ENCODE peak calls at places on chromosomes 5 and 9, in nine cellular contexts. One of them, this sample, is unnamed.

GRCh38 chr9:19660019-19660418 is 128.8 kb downstream of the SLC24A2 start:
- DNase-seq in GM12878: no peak
- DNase-seq in ovary: no peak
- DNase-seq in NB4: no peak
- DNase-seq in IMR-90: no peak
- DNase-seq in A549: no peak
- DNase-seq in HCT116: no peak
- DNase-seq in upper lobe of left lung: no peak
- DNase-seq in prostate gland: no peak
- DNase-seq in this sample: no peak

GRCh38 chr9:70049236-70049635 is 5.6 kb downstream of the MAMDC2 start:
- DNase-seq in ovary: peak; percentile 84
- DNase-seq in NB4: no peak
- DNase-seq in GM12878: no peak
- DNase-seq in IMR-90: peak; percentile 79
- DNase-seq in A549: no peak
- DNase-seq in upper lobe of left lung: peak; percentile 49
- DNase-seq in prostate gland: peak; percentile 17
- DNase-seq in HCT116: no peak
- DNase-seq in this sample: peak; percentile 90

GRCh38 chr5:142872795-142873194 is 102.6 kb downstream of the ARHGAP26 start:
- DNase-seq in ovary: no peak
- DNase-seq in HCT116: peak; percentile 42
- DNase-seq in A549: no peak
- DNase-seq in GM12878: no peak
- DNase-seq in prostate gland: no peak
- DNase-seq in NB4: no peak
- DNase-seq in upper lobe of left lung: peak; percentile 58
- DNase-seq in IMR-90: peak; percentile 65
- DNase-seq in this sample: no peak

GRCh38 chr9:27371382-27371781 is 74.4 kb upstream of the EQTN start:
- DNase-seq in A549: peak; percentile 41
- DNase-seq in ovary: no peak
- DNase-seq in prostate gland: no peak
- DNase-seq in GM12878: no peak
- DNase-seq in NB4: no peak
- DNase-seq in HCT116: peak; percentile 22
- DNase-seq in upper lobe of left lung: no peak
- DNase-seq in IMR-90: no peak
- DNase-seq in this sample: no peak

GRCh38 chr5:16937023-16937379 is 913 bp upstream of the MYO10 start:
- DNase-seq in HCT116: no peak
- DNase-seq in GM12878: no peak
- DNase-seq in ovary: no peak
- DNase-seq in IMR-90: no peak
- DNase-seq in upper lobe of left lung: peak; percentile 58
- DNase-seq in A549: no peak
- DNase-seq in prostate gland: peak; percentile 73
- DNase-seq in NB4: no peak
- DNase-seq in this sample: no peak

GRCh38 chr5:158387499-158387898 is 528.6 kb upstream of the CLINT1 start:
- DNase-seq in IMR-90: no peak
- DNase-seq in A549: no peak
- DNase-seq in NB4: no peak
- DNase-seq in HCT116: no peak
- DNase-seq in upper lobe of left lung: no peak
- DNase-seq in prostate gland: no peak
- DNase-seq in ovary: no peak
- DNase-seq in GM12878: no peak
- DNase-seq in this sample: no peak

GRCh38 chr5:132230871-132231270 is 3.2 kb upstream of the P4HA2 start:
- DNase-seq in NB4: no peak
- DNase-seq in A549: no peak
- DNase-seq in upper lobe of left lung: no peak
- DNase-seq in GM12878: no peak
- DNase-seq in HCT116: no peak
- DNase-seq in IMR-90: no peak
- DNase-seq in prostate gland: no peak
- DNase-seq in ovary: peak; percentile 1
- DNase-seq in this sample: no peak

GRCh38 chr9:115008536-115008935 is 78.1 kb upstream of the TNFSF8 start:
- DNase-seq in A549: peak; percentile 33
- DNase-seq in IMR-90: peak; percentile 94
- DNase-seq in ovary: no peak
- DNase-seq in upper lobe of left lung: peak; percentile 50
- DNase-seq in prostate gland: no peak
- DNase-seq in GM12878: no peak
- DNase-seq in NB4: peak; percentile 54
- DNase-seq in HCT116: no peak
- DNase-seq in this sample: no peak

GRCh38 chr5:91206734-91207133 is 176.4 kb downstream of the ARRDC3 start:
- DNase-seq in NB4: no peak
- DNase-seq in upper lobe of left lung: no peak
- DNase-seq in A549: no peak
- DNase-seq in ovary: no peak
- DNase-seq in HCT116: no peak
- DNase-seq in IMR-90: peak; percentile 90
- DNase-seq in prostate gland: no peak
- DNase-seq in GM12878: no peak
- DNase-seq in this sample: no peak

GRCh38 chr9:114181583-114182409 is 26.5 kb downstream of the COL27A1 start:
- DNase-seq in IMR-90: peak; percentile 49
- DNase-seq in ovary: peak; percentile 52
- DNase-seq in HCT116: no peak
- DNase-seq in upper lobe of left lung: no peak
- DNase-seq in NB4: no peak
- DNase-seq in prostate gland: no peak
- DNase-seq in A549: no peak
- DNase-seq in GM12878: no peak
- DNase-seq in this sample: peak; percentile 66

GRCh38 chr5:178384815-178385471 is 152.3 kb upstream of the PHYKPL start:
- DNase-seq in GM12878: no peak
- DNase-seq in NB4: no peak
- DNase-seq in upper lobe of left lung: no peak
- DNase-seq in HCT116: no peak
- DNase-seq in A549: no peak
- DNase-seq in ovary: no peak
- DNase-seq in IMR-90: no peak
- DNase-seq in prostate gland: no peak
- DNase-seq in this sample: no peak

GRCh38 chr5:150441813-150442698 is 7.5 kb downstream of the RPS14 start:
- DNase-seq in IMR-90: no peak
- DNase-seq in prostate gland: no peak
- DNase-seq in ovary: no peak
- DNase-seq in HCT116: no peak
- DNase-seq in NB4: no peak
- DNase-seq in A549: no peak
- DNase-seq in GM12878: no peak
- DNase-seq in upper lobe of left lung: no peak
- DNase-seq in this sample: no peak

GRCh38 chr5:2740051-2740848 is 11.2 kb downstream of the IRX2 start:
- DNase-seq in NB4: no peak
- DNase-seq in ovary: no peak
- DNase-seq in IMR-90: no peak
- DNase-seq in GM12878: no peak
- DNase-seq in A549: no peak
- DNase-seq in HCT116: no peak
- DNase-seq in upper lobe of left lung: no peak
- DNase-seq in prostate gland: no peak
- DNase-seq in this sample: no peak

GRCh38 chr5:492314-492893 is 31.8 kb downstream of the SLC9A3 start:
- DNase-seq in GM12878: no peak
- DNase-seq in IMR-90: no peak
- DNase-seq in upper lobe of left lung: no peak
- DNase-seq in ovary: no peak
- DNase-seq in HCT116: no peak
- DNase-seq in prostate gland: no peak
- DNase-seq in NB4: no peak
- DNase-seq in A549: no peak
- DNase-seq in this sample: no peak

GRCh38 chr5:490116-491094 is 33.8 kb downstream of the SLC9A3 start:
- DNase-seq in A549: no peak
- DNase-seq in IMR-90: no peak
- DNase-seq in ovary: no peak
- DNase-seq in upper lobe of left lung: no peak
- DNase-seq in prostate gland: no peak
- DNase-seq in GM12878: no peak
- DNase-seq in HCT116: no peak
- DNase-seq in NB4: no peak
- DNase-seq in this sample: no peak

GRCh38 chr5:489689-490080 is 34.6 kb downstream of the SLC9A3 start:
- DNase-seq in A549: no peak
- DNase-seq in NB4: no peak
- DNase-seq in IMR-90: no peak
- DNase-seq in ovary: no peak
- DNase-seq in prostate gland: no peak
- DNase-seq in HCT116: no peak
- DNase-seq in upper lobe of left lung: no peak
- DNase-seq in GM12878: no peak
- DNase-seq in this sample: no peak

GRCh38 chr5:491856-492155 is 32.4 kb downstream of the SLC9A3 start:
- DNase-seq in GM12878: no peak
- DNase-seq in NB4: no peak
- DNase-seq in prostate gland: no peak
- DNase-seq in A549: no peak
- DNase-seq in ovary: no peak
- DNase-seq in IMR-90: no peak
- DNase-seq in upper lobe of left lung: no peak
- DNase-seq in HCT116: no peak
- DNase-seq in this sample: no peak

GRCh38 chr5:491119-491855 is 33.0 kb downstream of the SLC9A3 start:
- DNase-seq in GM12878: no peak
- DNase-seq in prostate gland: no peak
- DNase-seq in upper lobe of left lung: no peak
- DNase-seq in IMR-90: no peak
- DNase-seq in ovary: no peak
- DNase-seq in NB4: no peak
- DNase-seq in A549: no peak
- DNase-seq in HCT116: no peak
- DNase-seq in this sample: no peak
- H3K4me3 ChIP-seq in GM12878: no peak overlapping the region
- H3K4me3 ChIP-seq in prostate gland: no peak overlapping the region
- H3K4me3 ChIP-seq in upper lobe of left lung: no peak overlapping the region
- H3K4me3 ChIP-seq in IMR-90: no peak overlapping the region
- H3K4me3 ChIP-seq in ovary: no peak overlapping the region
- H3K4me3 ChIP-seq in NB4: no peak overlapping the region
- H3K4me3 ChIP-seq in A549: no peak overlapping the region
- H3K4me3 ChIP-seq in HCT116: no peak overlapping the region
- H3K4me3 ChIP-seq in this sample: no peak overlapping the region

GRCh38 chr5:160118349-160119141 is 705 bp downstream of the PWWP2A start:
- DNase-seq in HCT116: no peak
- DNase-seq in upper lobe of left lung: peak; percentile 55
- DNase-seq in prostate gland: peak; percentile 51
- DNase-seq in NB4: peak; percentile 64
- DNase-seq in IMR-90: no peak
- DNase-seq in A549: peak; percentile 44
- DNase-seq in ovary: peak; percentile 60
- DNase-seq in GM12878: no peak
- DNase-seq in this sample: peak; percentile 51
- TF ChIP-seq POLR2A in HCT116: no peak
- TF ChIP-seq POLR2A in upper lobe of left lung: no peak
- TF ChIP-seq POLR2A in prostate gland: peak; percentile 40
- TF ChIP-seq POLR2A in NB4: no peak
- TF ChIP-seq POLR2A in IMR-90: no peak
- TF ChIP-seq POLR2A in A549: no peak
- TF ChIP-seq POLR2A in ovary: no peak
- TF ChIP-seq POLR2A in GM12878: no peak
- TF ChIP-seq POLR2A in this sample: no peak

GRCh38 chr9:131731237-131731995 is 8.5 kb downstream of the RAPGEF1 start:
- DNase-seq in IMR-90: peak; percentile 58
- DNase-seq in NB4: no peak
- DNase-seq in upper lobe of left lung: no peak
- DNase-seq in prostate gland: no peak
- DNase-seq in GM12878: no peak
- DNase-seq in HCT116: no peak
- DNase-seq in ovary: no peak
- DNase-seq in A549: no peak
- DNase-seq in this sample: no peak

GRCh38 chr9:131728546-131728910 is 11.3 kb downstream of the RAPGEF1 start:
- DNase-seq in ovary: no peak
- DNase-seq in upper lobe of left lung: no peak
- DNase-seq in GM12878: no peak
- DNase-seq in HCT116: no peak
- DNase-seq in prostate gland: no peak
- DNase-seq in A549: no peak
- DNase-seq in IMR-90: no peak
- DNase-seq in NB4: no peak
- DNase-seq in this sample: no peak

GRCh38 chr9:131727795-131728545 is 11.9 kb downstream of the RAPGEF1 start:
- DNase-seq in ovary: no peak
- DNase-seq in HCT116: no peak
- DNase-seq in IMR-90: no peak
- DNase-seq in GM12878: peak; percentile 81
- DNase-seq in upper lobe of left lung: no peak
- DNase-seq in A549: no peak
- DNase-seq in prostate gland: no peak
- DNase-seq in NB4: peak; percentile 33
- DNase-seq in this sample: no peak

GRCh38 chr9:131727184-131727785 is 12.6 kb downstream of the RAPGEF1 start:
- DNase-seq in upper lobe of left lung: peak; percentile 56
- DNase-seq in GM12878: no peak
- DNase-seq in ovary: no peak
- DNase-seq in IMR-90: peak; percentile 24
- DNase-seq in NB4: peak; percentile 61
- DNase-seq in prostate gland: no peak
- DNase-seq in HCT116: no peak
- DNase-seq in A549: no peak
- DNase-seq in this sample: no peak

GRCh38 chr9:131728961-131729360 is 10.9 kb downstream of the RAPGEF1 start:
- DNase-seq in prostate gland: no peak
- DNase-seq in NB4: peak; percentile 41
- DNase-seq in ovary: no peak
- DNase-seq in A549: no peak
- DNase-seq in upper lobe of left lung: peak; percentile 30
- DNase-seq in GM12878: no peak
- DNase-seq in HCT116: no peak
- DNase-seq in IMR-90: no peak
- DNase-seq in this sample: no peak
- H3K4me3 ChIP-seq in prostate gland: no peak overlapping the region
- H3K4me3 ChIP-seq in NB4: no peak overlapping the region
- H3K4me3 ChIP-seq in ovary: no peak overlapping the region
- H3K4me3 ChIP-seq in A549: no peak overlapping the region
- H3K4me3 ChIP-seq in upper lobe of left lung: no peak overlapping the region
- H3K4me3 ChIP-seq in GM12878: peak overlapping the region; percentile 63
- H3K4me3 ChIP-seq in HCT116: no peak overlapping the region
- H3K4me3 ChIP-seq in IMR-90: no peak overlapping the region
- H3K4me3 ChIP-seq in this sample: no peak overlapping the region

GRCh38 chr9:130780865-130781504 is 54.1 kb upstream of the ABL1 start:
- DNase-seq in HCT116: no peak
- DNase-seq in upper lobe of left lung: peak; percentile 69
- DNase-seq in prostate gland: no peak
- DNase-seq in GM12878: no peak
- DNase-seq in A549: peak; percentile 62
- DNase-seq in IMR-90: peak; percentile 98
- DNase-seq in ovary: peak; percentile 82
- DNase-seq in NB4: peak; percentile 97
- DNase-seq in this sample: peak; percentile 75
- TF ChIP-seq POLR2A in HCT116: no peak
- TF ChIP-seq POLR2A in upper lobe of left lung: no peak
- TF ChIP-seq POLR2A in prostate gland: no peak
- TF ChIP-seq POLR2A in GM12878: no peak
- TF ChIP-seq POLR2A in A549: no peak
- TF ChIP-seq POLR2A in IMR-90: peak; percentile 89
- TF ChIP-seq POLR2A in ovary: peak; percentile 89
- TF ChIP-seq POLR2A in NB4: no peak
- TF ChIP-seq POLR2A in this sample: peak; percentile 31